ENCODE peak calls at places on chromosome 22, in seven cellular contexts. Y is HTR-8/SVneo; F is heart right ventricle; T is omental fat pad; V is effector memory CD8-positive, alpha-beta T cell; J is stimulated activated CD4-positive, alpha-beta T cell treated with anti-CD3 and anti-CD28 coated beads, Interleukin-2, amount 100 ng/mL, for 48 hours; R is hippocampal formation. S is an unnamed sample.

GRCh38 chr22:23675502-23676415 is 15.1 kb upstream of the RGL4 start:
- DNase-seq in R (no peak), T (no peak), V (no peak), F (no peak), J (no peak), Y (no peak), S (peak; percentile 61)

GRCh38 chr22:25919452-25919851 is 177.5 kb downstream of the MYO18B start:
- DNase-seq in Y (no peak), F (no peak), R (no peak), J (no peak), V (no peak), T (no peak), S (no peak)

GRCh38 chr22:46280063-46280817 is 12.4 kb downstream of the TTC38 start:
- DNase-seq in T (no peak), Y (no peak), R (no peak), V (no peak), J (no peak), F (no peak), S (no peak)

GRCh38 chr22:35783943-35784614 is 66.4 kb downstream of the APOL5 start:
- DNase-seq in J (no peak), T (no peak), Y (peak; percentile 12), V (no peak), F (no peak), R (no peak), S (no peak)

GRCh38 chr22:30763815-30764686 is 69.4 kb downstream of the OSBP2 start:
- DNase-seq in V (peak; percentile 33), R (peak; percentile 27), T (no peak), J (peak; percentile 44), Y (peak; percentile 68), F (peak; percentile 60), S (no peak)

GRCh38 chr22:31923761-31924160 is 20.6 kb upstream of the YWHAH start:
- DNase-seq in T (no peak), J (no peak), F (no peak), R (no peak), Y (no peak), V (no peak), S (no peak)

GRCh38 chr22:36986242-36986821 is 32.9 kb downstream of the TST start:
- DNase-seq in Y (no peak), J (peak; percentile 72), T (no peak), F (no peak), V (no peak), R (no peak), S (no peak)

GRCh38 chr22:39490966-39491680 is 11.0 kb upstream of the MIEF1 start:
- DNase-seq in T (no peak), V (no peak), F (no peak), Y (no peak), R (no peak), J (no peak), S (no peak)

GRCh38 chr22:50498322-50498861 is 9.1 kb downstream of the LMF2 start:
- DNase-seq in T (no peak), V (peak; percentile 68), J (peak; percentile 67), F (peak; percentile 63), R (peak; percentile 42), Y (peak; percentile 70), S (no peak)

GRCh38 chr22:39719559-39720450 is 149.3 kb downstream of the CACNA1I start:
- DNase-seq in J (no peak), R (no peak), Y (no peak), T (no peak), F (no peak), V (no peak), S (no peak)

GRCh38 chr22:26581026-26581425 is 8.9 kb downstream of the TPST2 start:
- DNase-seq in F (no peak), R (no peak), Y (no peak), T (no peak), J (no peak), V (no peak), S (no peak)

GRCh38 chr22:39325392-39325932 is 6.0 kb upstream of the RPL3 start:
- DNase-seq in V (no peak), Y (no peak), R (no peak), T (no peak), F (no peak), J (no peak), S (no peak)

GRCh38 chr22:20131593-20131855 is at the start of gene ZDHHC8:
- DNase-seq in F (no peak), J (no peak), T (no peak), V (no peak), Y (no peak), R (no peak), S (no peak)

GRCh38 chr22:31206896-31207687 is 5.0 kb upstream of the LIMK2 start:
- DNase-seq in Y (no peak), R (no peak), F (peak; percentile 21), V (no peak), T (no peak), J (peak; percentile 15), S (peak; percentile 87)

GRCh38 chr22:33909075-33909458 is 11.2 kb downstream of the LARGE1 start:
- DNase-seq in Y (no peak), T (no peak), V (no peak), J (no peak), F (peak; percentile 35), R (no peak), S (no peak)

GRCh38 chr22:50105529-50106100 is 15.8 kb downstream of the MOV10L1 start:
- DNase-seq in V (no peak), Y (no peak), J (no peak), R (no peak), T (no peak), F (no peak), S (no peak)